ENCODE peak calls at places on chromosomes 12 and 14, in seven cellular contexts. One of them, this sample, is unnamed.
A peak's percentile ranks its signal among the peaks of the same experiment; 100 is the strongest.

GRCh38 chr12:127588224-127588623 is 678.7 kb upstream of the TMEM132C start:
- DNase-seq in GM10248: no peak
- DNase-seq in foreskin fibroblast: peak; percentile 90
- DNase-seq in CD4-positive, alpha-beta T cell: no peak
- DNase-seq in stomach: no peak
- DNase-seq in glutamatergic neuron: no peak
- DNase-seq in endothelial cell: no peak
- DNase-seq in this sample: no peak

GRCh38 chr14:23539209-23539866 is 12.2 kb downstream of the ZFHX2 start:
- DNase-seq in endothelial cell: peak; percentile 71
- DNase-seq in stomach: no peak
- DNase-seq in glutamatergic neuron: peak; percentile 70
- DNase-seq in CD4-positive, alpha-beta T cell: no peak
- DNase-seq in foreskin fibroblast: peak; percentile 46
- DNase-seq in GM10248: peak; percentile 81
- DNase-seq in this sample: no peak

GRCh38 chr12:66637693-66638301 is 41.1 kb downstream of the GRIP1 start:
- DNase-seq in GM10248: no peak
- DNase-seq in CD4-positive, alpha-beta T cell: no peak
- DNase-seq in endothelial cell: no peak
- DNase-seq in foreskin fibroblast: no peak
- DNase-seq in glutamatergic neuron: no peak
- DNase-seq in stomach: no peak
- DNase-seq in this sample: no peak

GRCh38 chr12:124383028-124383427 is 88.1 kb downstream of the RFLNA start:
- DNase-seq in GM10248: no peak
- DNase-seq in endothelial cell: no peak
- DNase-seq in foreskin fibroblast: no peak
- DNase-seq in CD4-positive, alpha-beta T cell: no peak
- DNase-seq in glutamatergic neuron: no peak
- DNase-seq in stomach: no peak
- DNase-seq in this sample: no peak

GRCh38 chr12:55722948-55723347 is 2.8 kb downstream of the RDH5 start:
- DNase-seq in GM10248: no peak
- DNase-seq in endothelial cell: no peak
- DNase-seq in glutamatergic neuron: no peak
- DNase-seq in foreskin fibroblast: peak; percentile 47
- DNase-seq in stomach: no peak
- DNase-seq in CD4-positive, alpha-beta T cell: no peak
- DNase-seq in this sample: no peak

GRCh38 chr14:93657875-93658274 is 130.4 kb downstream of the PRIMA1 start:
- DNase-seq in endothelial cell: no peak
- DNase-seq in CD4-positive, alpha-beta T cell: no peak
- DNase-seq in foreskin fibroblast: no peak
- DNase-seq in glutamatergic neuron: no peak
- DNase-seq in GM10248: no peak
- DNase-seq in stomach: no peak
- DNase-seq in this sample: no peak

GRCh38 chr14:102693006-102693755 is 84.1 kb upstream of the TRAF3 start:
- DNase-seq in foreskin fibroblast: peak; percentile 29
- DNase-seq in endothelial cell: no peak
- DNase-seq in stomach: no peak
- DNase-seq in CD4-positive, alpha-beta T cell: no peak
- DNase-seq in glutamatergic neuron: no peak
- DNase-seq in GM10248: no peak
- DNase-seq in this sample: no peak

GRCh38 chr14:25537846-25538455 is 488.0 kb upstream of the STXBP6 start:
- DNase-seq in GM10248: no peak
- DNase-seq in CD4-positive, alpha-beta T cell: no peak
- DNase-seq in foreskin fibroblast: no peak
- DNase-seq in glutamatergic neuron: peak; percentile 74
- DNase-seq in stomach: peak; percentile 44
- DNase-seq in endothelial cell: peak; percentile 72
- DNase-seq in this sample: no peak

GRCh38 chr14:65164825-65165135 is 62.5 kb upstream of the MAX start:
- DNase-seq in foreskin fibroblast: no peak
- DNase-seq in stomach: no peak
- DNase-seq in GM10248: no peak
- DNase-seq in endothelial cell: no peak
- DNase-seq in CD4-positive, alpha-beta T cell: no peak
- DNase-seq in glutamatergic neuron: no peak
- DNase-seq in this sample: no peak

GRCh38 chr14:67694791-67695393 is 672 bp downstream of the RDH11 start:
- DNase-seq in glutamatergic neuron: peak; percentile 65
- DNase-seq in GM10248: peak; percentile 90
- DNase-seq in stomach: peak; percentile 80
- DNase-seq in foreskin fibroblast: peak; percentile 94
- DNase-seq in endothelial cell: peak; percentile 56
- DNase-seq in CD4-positive, alpha-beta T cell: peak; percentile 50
- DNase-seq in this sample: no peak

GRCh38 chr14:54440454-54440853 is 720 bp downstream of the CNIH1 start:
- DNase-seq in GM10248: no peak
- DNase-seq in endothelial cell: no peak
- DNase-seq in stomach: no peak
- DNase-seq in CD4-positive, alpha-beta T cell: no peak
- DNase-seq in foreskin fibroblast: no peak
- DNase-seq in glutamatergic neuron: no peak
- DNase-seq in this sample: no peak

GRCh38 chr14:68843471-68844209 is 50.8 kb upstream of the ZFP36L1 start:
- DNase-seq in stomach: peak; percentile 88
- DNase-seq in foreskin fibroblast: peak; percentile 86
- DNase-seq in CD4-positive, alpha-beta T cell: peak; percentile 56
- DNase-seq in endothelial cell: peak; percentile 74
- DNase-seq in glutamatergic neuron: peak; percentile 85
- DNase-seq in GM10248: peak; percentile 79
- DNase-seq in this sample: peak; percentile 86

GRCh38 chr14:68842298-68842697 is 49.4 kb upstream of the ZFP36L1 start:
- DNase-seq in CD4-positive, alpha-beta T cell: no peak
- DNase-seq in glutamatergic neuron: no peak
- DNase-seq in endothelial cell: no peak
- DNase-seq in GM10248: no peak
- DNase-seq in foreskin fibroblast: no peak
- DNase-seq in stomach: no peak
- DNase-seq in this sample: no peak

GRCh38 chr14:68846466-68846865 is 53.6 kb upstream of the ZFP36L1 start:
- DNase-seq in endothelial cell: no peak
- DNase-seq in foreskin fibroblast: no peak
- DNase-seq in stomach: no peak
- DNase-seq in CD4-positive, alpha-beta T cell: no peak
- DNase-seq in GM10248: no peak
- DNase-seq in glutamatergic neuron: no peak
- DNase-seq in this sample: no peak

GRCh38 chr14:68841030-68841809 is 48.4 kb upstream of the ZFP36L1 start:
- DNase-seq in glutamatergic neuron: no peak
- DNase-seq in stomach: no peak
- DNase-seq in endothelial cell: no peak
- DNase-seq in CD4-positive, alpha-beta T cell: no peak
- DNase-seq in GM10248: no peak
- DNase-seq in foreskin fibroblast: peak; percentile 54
- DNase-seq in this sample: no peak

GRCh38 chr14:68844210-68844545 is 51.3 kb upstream of the ZFP36L1 start:
- DNase-seq in foreskin fibroblast: no peak
- DNase-seq in glutamatergic neuron: no peak
- DNase-seq in stomach: no peak
- DNase-seq in CD4-positive, alpha-beta T cell: no peak
- DNase-seq in endothelial cell: no peak
- DNase-seq in GM10248: no peak
- DNase-seq in this sample: no peak
- TF ChIP-seq CTCF in foreskin fibroblast: no peak
- TF ChIP-seq CTCF in glutamatergic neuron: peak; percentile 15
- TF ChIP-seq CTCF in stomach: no peak
- TF ChIP-seq CTCF in CD4-positive, alpha-beta T cell: peak; percentile 45
- TF ChIP-seq CTCF in endothelial cell: no peak
- TF ChIP-seq CTCF in GM10248: no peak
- TF ChIP-seq CTCF in this sample: no peak

GRCh38 chr12:43325786-43326185 is 226.2 kb downstream of the ADAMTS20 start:
- DNase-seq in GM10248: peak; percentile 20
- DNase-seq in CD4-positive, alpha-beta T cell: no peak
- DNase-seq in foreskin fibroblast: no peak
- DNase-seq in stomach: no peak
- DNase-seq in endothelial cell: no peak
- DNase-seq in glutamatergic neuron: no peak
- DNase-seq in this sample: no peak
- TF ChIP-seq CTCF in GM10248: no peak
- TF ChIP-seq CTCF in CD4-positive, alpha-beta T cell: no peak
- TF ChIP-seq CTCF in foreskin fibroblast: no peak
- TF ChIP-seq CTCF in stomach: no peak
- TF ChIP-seq CTCF in endothelial cell: no peak
- TF ChIP-seq CTCF in glutamatergic neuron: no peak
- TF ChIP-seq CTCF in this sample: no peak

GRCh38 chr12:50642755-50643154 is 121.1 kb upstream of the ATF1 start:
- DNase-seq in CD4-positive, alpha-beta T cell: no peak
- DNase-seq in glutamatergic neuron: no peak
- DNase-seq in endothelial cell: no peak
- DNase-seq in stomach: no peak
- DNase-seq in GM10248: no peak
- DNase-seq in foreskin fibroblast: no peak
- DNase-seq in this sample: no peak

GRCh38 chr12:50647479-50647878 is 116.4 kb upstream of the ATF1 start:
- DNase-seq in stomach: no peak
- DNase-seq in GM10248: no peak
- DNase-seq in foreskin fibroblast: peak; percentile 26
- DNase-seq in CD4-positive, alpha-beta T cell: no peak
- DNase-seq in endothelial cell: no peak
- DNase-seq in glutamatergic neuron: no peak
- DNase-seq in this sample: no peak

GRCh38 chr12:50642035-50642451 is 121.9 kb upstream of the ATF1 start:
- DNase-seq in stomach: no peak
- DNase-seq in endothelial cell: no peak
- DNase-seq in CD4-positive, alpha-beta T cell: no peak
- DNase-seq in glutamatergic neuron: no peak
- DNase-seq in foreskin fibroblast: peak; percentile 56
- DNase-seq in GM10248: no peak
- DNase-seq in this sample: no peak

GRCh38 chr12:50650285-50650684 is 113.6 kb upstream of the ATF1 start:
- DNase-seq in GM10248: no peak
- DNase-seq in CD4-positive, alpha-beta T cell: no peak
- DNase-seq in foreskin fibroblast: no peak
- DNase-seq in stomach: no peak
- DNase-seq in glutamatergic neuron: no peak
- DNase-seq in endothelial cell: no peak
- DNase-seq in this sample: no peak

DNA sequence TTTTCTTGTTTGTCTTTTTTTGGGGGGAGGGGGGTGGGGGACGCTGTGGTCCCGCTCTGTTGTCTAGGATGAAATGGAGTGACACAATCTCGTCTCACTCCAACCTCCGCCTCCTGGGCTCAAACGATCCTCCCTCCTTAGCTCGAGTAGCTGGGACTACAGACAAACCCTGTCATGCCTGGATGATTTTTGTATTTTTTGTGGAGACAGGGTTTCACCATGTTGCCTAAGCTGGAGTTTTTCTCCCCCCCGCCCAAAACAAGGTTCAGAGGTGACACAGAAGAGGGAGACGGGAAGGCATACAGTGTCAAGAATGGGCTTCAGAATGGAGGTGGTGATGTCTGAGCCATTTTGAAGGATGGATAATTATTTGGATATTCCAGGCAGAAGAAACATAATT is 116.9 kb upstream of the ATF1 start:
- DNase-seq in stomach: no peak
- DNase-seq in endothelial cell: no peak
- DNase-seq in CD4-positive, alpha-beta T cell: no peak
- DNase-seq in glutamatergic neuron: no peak
- DNase-seq in foreskin fibroblast: no peak
- DNase-seq in GM10248: no peak
- DNase-seq in this sample: no peak
- TF ChIP-seq CTCF in stomach: no peak
- TF ChIP-seq CTCF in endothelial cell: no peak
- TF ChIP-seq CTCF in CD4-positive, alpha-beta T cell: no peak
- TF ChIP-seq CTCF in glutamatergic neuron: no peak
- TF ChIP-seq CTCF in foreskin fibroblast: no peak
- TF ChIP-seq CTCF in GM10248: no peak
- TF ChIP-seq CTCF in this sample: no peak

GRCh38 chr12:4857472-4858291 is 52.0 kb upstream of the KCNA1 start:
- DNase-seq in stomach: peak; percentile 78
- DNase-seq in GM10248: peak; percentile 79
- DNase-seq in foreskin fibroblast: peak; percentile 84
- DNase-seq in CD4-positive, alpha-beta T cell: peak; percentile 58
- DNase-seq in glutamatergic neuron: peak; percentile 87
- DNase-seq in endothelial cell: peak; percentile 80
- DNase-seq in this sample: peak; percentile 81
- TF ChIP-seq CTCF in stomach: peak; percentile 75
- TF ChIP-seq CTCF in GM10248: peak; percentile 94
- TF ChIP-seq CTCF in foreskin fibroblast: peak; percentile 96
- TF ChIP-seq CTCF in CD4-positive, alpha-beta T cell: peak; percentile 91
- TF ChIP-seq CTCF in glutamatergic neuron: peak; percentile 87
- TF ChIP-seq CTCF in endothelial cell: peak; percentile 90
- TF ChIP-seq CTCF in this sample: peak; percentile 94

This sample was measured in type B pancreatic cell.